ENCODE peak calls at places on chromosomes 7 and 10, in six cellular contexts. G is stimulated activated CD4-positive, alpha-beta T cell treated with anti-CD3 and anti-CD28 coated beads, Interleukin-4, amount 100 ng/mL, for 24 hours; J is left lobe of liver; K is mucosa of gallbladder; S is dorsolateral prefrontal cortex; B is PC-9. A is an unnamed sample.

GRCh38 chr7:122310119-122311021 is 5.8 kb upstream of the FEZF1 start:
- DNase-seq in G (no peak), J (no peak), K (no peak), S (no peak), B (no peak), A (no peak)

GRCh38 chr10:91604936-91605534 is 27.8 kb downstream of the PPP1R3C start:
- DNase-seq in G (no peak), J (no peak), K (no peak), S (no peak), B (peak), A (no peak)

GRCh38 chr7:150686030-150686626 is 622 bp downstream of the GIMAP2 start:
- DNase-seq in G (no peak), J (no peak), K (no peak), S (no peak), B (no peak), A (no peak)

GRCh38 chr10:132064771-132065437 is 842 bp upstream of the JAKMIP3 start:
- DNase-seq in G (no peak), J (peak), K (no peak), S (no peak), B (no peak), A (no peak)

GRCh38 chr10:114525368-114525949 is 121.2 kb upstream of the AFAP1L2 start:
- DNase-seq in G (no peak), J (no peak), K (no peak), S (no peak), B (peak), A (no peak)

GRCh38 chr10:3412646-3413045 is 240.1 kb upstream of the PITRM1 start:
- DNase-seq in G (no peak), J (no peak), K (no peak), S (no peak), B (no peak), A (no peak)

GRCh38 chr10:77643795-77644468 is 6.3 kb upstream of the KCNMA1 start:
- DNase-seq in G (no peak), J (no peak), K (peak), S (no peak), B (peak), A (no peak)

GRCh38 chr10:44865289-44865671 is 45.9 kb upstream of the TMEM72 start:
- DNase-seq in G (no peak), J (peak), K (no peak), S (no peak), B (no peak), A (no peak)

GRCh38 chr10:77867124-77867715 is 59.3 kb downstream of the DLG5 start:
- DNase-seq in G (no peak), J (no peak), K (no peak), S (no peak), B (no peak), A (no peak)

GRCh38 chr10:61903184-61903990 is 1.9 kb downstream of the ARID5B start:
- DNase-seq in G (peak), J (peak), K (peak), S (peak), B (peak), A (peak)

GRCh38 chr10:131980757-131981428 is 830 bp downstream of the BNIP3 start:
- DNase-seq in G (no peak), J (peak), K (no peak), S (no peak), B (no peak), A (no peak)

GRCh38 chr10:78584666-78585065 is 484.1 kb upstream of the ZMIZ1 start:
- DNase-seq in G (no peak), J (peak), K (no peak), S (no peak), B (no peak), A (no peak)

GRCh38 chr10:75814071-75814470 is 382.6 kb downstream of the LRMDA start:
- DNase-seq in G (no peak), J (no peak), K (no peak), S (no peak), B (no peak), A (no peak)

GRCh38 chr7:155369-156000 is 36.9 kb upstream of the FAM20C start:
- DNase-seq in G (no peak), J (no peak), K (no peak), S (no peak), B (no peak), A (no peak)

GRCh38 chr7:114141415-114141814 is 222.6 kb upstream of the PPP1R3A start:
- DNase-seq in G (no peak), J (no peak), K (no peak), S (no peak), B (no peak), A (no peak)

GRCh38 chr10:51397695-51398094 is 301.7 kb downstream of the CSTF2T start:
- DNase-seq in G (no peak), J (peak), K (peak), S (no peak), B (no peak), A (peak)

GRCh38 chr7:96679886-96680285 is 29.8 kb downstream of the SEM1 start:
- DNase-seq in G (no peak), J (no peak), K (no peak), S (no peak), B (no peak), A (no peak)

GRCh38 chr10:114140036-114140435 is 34.0 kb downstream of the CCDC186 start:
- DNase-seq in G (no peak), J (no peak), K (no peak), S (no peak), B (no peak), A (no peak)

GRCh38 chr7:49980414-49980813 is 112.6 kb downstream of the ZPBP start:
- DNase-seq in G (no peak), J (no peak), K (no peak), S (no peak), B (no peak), A (no peak)

GRCh38 chr7:30241767-30242166 is 42.6 kb upstream of the ZNRF2 start:
- DNase-seq in G (no peak), J (no peak), K (no peak), S (no peak), B (no peak), A (no peak)

GRCh38 chr7:73892003-73892975 is 31.3 kb downstream of the TMEM270 start:
- DNase-seq in G (no peak), J (no peak), K (no peak), S (no peak), B (no peak), A (no peak)

GRCh38 chr10:106705576-106706526 is 458.7 kb downstream of the SORCS1 start:
- DNase-seq in G (peak), J (peak), K (peak), S (no peak), B (no peak), A (peak)

GRCh38 chr10:6382081-6382480 is 179.3 kb downstream of the PFKFB3 start:
- DNase-seq in G (peak), J (peak), K (peak), S (no peak), B (no peak), A (no peak)

GRCh38 chr7:7972128-7972527 is 3.5 kb downstream of the GLCCI1 start:
- DNase-seq in G (no peak), J (no peak), K (no peak), S (no peak), B (no peak), A (no peak)

GRCh38 chr10:122546242-122546641 is 14.3 kb upstream of the DMBT1 start:
- DNase-seq in G (no peak), J (no peak), K (no peak), S (no peak), B (no peak), A (no peak)

GRCh38 chr10:489335-489734 is 200.1 kb downstream of the DIP2C start:
- DNase-seq in G (no peak), J (no peak), K (no peak), S (peak), B (no peak), A (no peak)

GRCh38 chr7:129313282-129313681 is 88.5 kb downstream of the AHCYL2 start:
- DNase-seq in G (no peak), J (no peak), K (no peak), S (no peak), B (no peak), A (no peak)

GRCh38 chr10:20879136-20879535 is 18.0 kb downstream of the NEBL start:
- DNase-seq in G (no peak), J (no peak), K (no peak), S (no peak), B (no peak), A (no peak)

GRCh38 chr10:110502851-110503301 is 5.2 kb downstream of the DUSP5 start:
- DNase-seq in G (no peak), J (peak), K (peak), S (no peak), B (no peak), A (peak)

GRCh38 chr10:110803830-110804338 is 67.8 kb upstream of the PDCD4 start:
- DNase-seq in G (peak), J (no peak), K (peak), S (no peak), B (no peak), A (no peak)

GRCh38 chr10:78777466-78778256 is 291.1 kb upstream of the ZMIZ1 start:
- DNase-seq in G (no peak), J (no peak), K (peak), S (peak), B (no peak), A (peak)

GRCh38 chr10:101094113-101094512 is 32.3 kb downstream of the KAZALD1 start:
- DNase-seq in G (no peak), J (no peak), K (no peak), S (no peak), B (no peak), A (no peak)

A was measured in anterior cingulate cortex.